ENCODE peak calls at places on chromosomes 7 and 10, in six cellular contexts. One of them, this sample, is unnamed.

GRCh38 chr10:124717358-124717757 is 26.8 kb downstream of the FAM53B start:
- DNase-seq in heart left ventricle: no peak
- DNase-seq in esophagus muscularis mucosa: no peak
- DNase-seq in breast epithelium: no peak
- DNase-seq in ovary: no peak
- DNase-seq in spleen: peak; percentile 71
- DNase-seq in this sample: no peak

GRCh38 chr7:151351967-151352366 is 10.4 kb downstream of the NUB1 start:
- DNase-seq in heart left ventricle: no peak
- DNase-seq in esophagus muscularis mucosa: no peak
- DNase-seq in breast epithelium: no peak
- DNase-seq in ovary: no peak
- DNase-seq in spleen: no peak
- DNase-seq in this sample: no peak

GRCh38 chr7:140121321-140121720 is 55.5 kb downstream of the KDM7A start:
- DNase-seq in heart left ventricle: no peak
- DNase-seq in esophagus muscularis mucosa: no peak
- DNase-seq in breast epithelium: no peak
- DNase-seq in ovary: no peak
- DNase-seq in spleen: no peak
- DNase-seq in this sample: peak; percentile 44

GRCh38 chr7:93364806-93365205 is 132.6 kb downstream of the VPS50 start:
- DNase-seq in heart left ventricle: no peak
- DNase-seq in esophagus muscularis mucosa: no peak
- DNase-seq in breast epithelium: no peak
- DNase-seq in ovary: no peak
- DNase-seq in spleen: no peak
- DNase-seq in this sample: no peak

GRCh38 chr10:128274938-128275337 is 148.7 kb upstream of the MKI67 start:
- DNase-seq in heart left ventricle: no peak
- DNase-seq in esophagus muscularis mucosa: no peak
- DNase-seq in breast epithelium: no peak
- DNase-seq in ovary: no peak
- DNase-seq in spleen: no peak
- DNase-seq in this sample: peak; percentile 27

GRCh38 chr7:128867241-128867640 is 4.6 kb downstream of the ATP6V1F start:
- DNase-seq in heart left ventricle: no peak
- DNase-seq in esophagus muscularis mucosa: no peak
- DNase-seq in breast epithelium: no peak
- DNase-seq in ovary: no peak
- DNase-seq in spleen: no peak
- DNase-seq in this sample: no peak

GRCh38 chr7:94396044-94396443 is 1.3 kb downstream of the COL1A2 start:
- DNase-seq in heart left ventricle: no peak
- DNase-seq in esophagus muscularis mucosa: no peak
- DNase-seq in breast epithelium: no peak
- DNase-seq in ovary: no peak
- DNase-seq in spleen: no peak
- DNase-seq in this sample: no peak

GRCh38 chr7:371779-372545 is 82.0 kb downstream of the FOXL3 start:
- DNase-seq in heart left ventricle: peak; percentile 59
- DNase-seq in esophagus muscularis mucosa: no peak
- DNase-seq in breast epithelium: peak; percentile 14
- DNase-seq in ovary: peak; percentile 10
- DNase-seq in spleen: peak; percentile 70
- DNase-seq in this sample: no peak

GRCh38 chr7:102140952-102141370 is 145.7 kb upstream of the SH2B2 start:
- DNase-seq in heart left ventricle: no peak
- DNase-seq in esophagus muscularis mucosa: no peak
- DNase-seq in breast epithelium: no peak
- DNase-seq in ovary: no peak
- DNase-seq in spleen: peak; percentile 78
- DNase-seq in this sample: no peak

GRCh38 chr10:114754445-114755320 is 66.9 kb upstream of the FHIP2A start:
- DNase-seq in heart left ventricle: no peak
- DNase-seq in esophagus muscularis mucosa: no peak
- DNase-seq in breast epithelium: no peak
- DNase-seq in ovary: no peak
- DNase-seq in spleen: no peak
- DNase-seq in this sample: no peak

GRCh38 chr10:117458571-117458970 is 83.3 kb upstream of the PDZD8 start:
- DNase-seq in heart left ventricle: no peak
- DNase-seq in esophagus muscularis mucosa: no peak
- DNase-seq in breast epithelium: no peak
- DNase-seq in ovary: no peak
- DNase-seq in spleen: peak; percentile 1
- DNase-seq in this sample: no peak

GRCh38 chr7:30348083-30348560 is 63.7 kb downstream of the ZNRF2 start:
- DNase-seq in heart left ventricle: no peak
- DNase-seq in esophagus muscularis mucosa: no peak
- DNase-seq in breast epithelium: no peak
- DNase-seq in ovary: no peak
- DNase-seq in spleen: no peak
- DNase-seq in this sample: no peak

DNA sequence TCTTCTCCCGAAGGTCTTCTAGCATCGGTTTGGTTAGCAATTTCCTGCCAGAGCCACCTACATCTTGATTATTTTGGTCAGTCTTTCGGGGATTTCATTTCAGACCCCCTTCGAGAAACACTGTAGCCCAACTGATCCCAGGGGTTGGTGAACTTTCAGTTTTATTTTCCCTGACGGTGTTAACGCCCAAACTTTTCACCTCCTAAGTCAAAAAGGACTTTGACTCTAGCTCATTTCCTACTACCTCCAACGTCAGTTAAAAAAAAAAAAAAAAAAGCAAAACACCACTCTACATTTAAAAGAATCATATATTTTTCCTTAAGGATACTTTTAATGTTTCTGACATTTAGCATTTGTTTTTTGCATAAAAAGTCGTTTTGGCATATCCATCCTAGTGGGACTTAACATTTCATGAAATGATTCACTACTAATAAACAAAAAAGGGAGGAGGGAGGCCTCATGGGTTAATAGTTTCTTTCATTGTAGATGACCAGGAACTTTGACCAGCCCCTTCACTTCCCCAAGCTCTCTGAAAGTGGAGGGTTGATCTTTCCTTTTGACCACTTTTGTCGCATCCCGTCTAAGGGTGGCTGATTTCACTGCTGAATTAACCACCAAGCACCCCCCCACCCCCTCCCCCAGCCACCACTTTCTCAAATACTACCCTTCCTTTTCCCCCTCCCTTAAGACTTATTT is 771 bp upstream of the TCF7L2 start:
- DNase-seq in heart left ventricle: no peak
- DNase-seq in esophagus muscularis mucosa: no peak
- DNase-seq in breast epithelium: no peak
- DNase-seq in ovary: no peak
- DNase-seq in spleen: no peak
- DNase-seq in this sample: no peak
- TF ChIP-seq POLR2A in heart left ventricle: no peak
- TF ChIP-seq POLR2A in esophagus muscularis mucosa: no peak
- TF ChIP-seq POLR2A in breast epithelium: no peak
- TF ChIP-seq POLR2A in ovary: no peak
- TF ChIP-seq POLR2A in spleen: no peak
- TF ChIP-seq POLR2A in this sample: no peak

GRCh38 chr7:28996836-28997235 is 38.7 kb upstream of the TRIL start:
- DNase-seq in heart left ventricle: no peak
- DNase-seq in esophagus muscularis mucosa: peak; percentile 70
- DNase-seq in breast epithelium: no peak
- DNase-seq in ovary: no peak
- DNase-seq in spleen: no peak
- DNase-seq in this sample: no peak

GRCh38 chr7:28988818-28989595 is 30.9 kb upstream of the TRIL start:
- DNase-seq in heart left ventricle: no peak
- DNase-seq in esophagus muscularis mucosa: peak; percentile 92
- DNase-seq in breast epithelium: peak; percentile 71
- DNase-seq in ovary: no peak
- DNase-seq in spleen: no peak
- DNase-seq in this sample: no peak

GRCh38 chr7:28990200-28990960 is 32.2 kb upstream of the TRIL start:
- DNase-seq in heart left ventricle: peak; percentile 85
- DNase-seq in esophagus muscularis mucosa: peak; percentile 80
- DNase-seq in breast epithelium: no peak
- DNase-seq in ovary: no peak
- DNase-seq in spleen: no peak
- DNase-seq in this sample: no peak

GRCh38 chr7:28989596-28989980 is 31.5 kb upstream of the TRIL start:
- DNase-seq in heart left ventricle: no peak
- DNase-seq in esophagus muscularis mucosa: peak; percentile 45
- DNase-seq in breast epithelium: no peak
- DNase-seq in ovary: no peak
- DNase-seq in spleen: no peak
- DNase-seq in this sample: no peak

DNA sequence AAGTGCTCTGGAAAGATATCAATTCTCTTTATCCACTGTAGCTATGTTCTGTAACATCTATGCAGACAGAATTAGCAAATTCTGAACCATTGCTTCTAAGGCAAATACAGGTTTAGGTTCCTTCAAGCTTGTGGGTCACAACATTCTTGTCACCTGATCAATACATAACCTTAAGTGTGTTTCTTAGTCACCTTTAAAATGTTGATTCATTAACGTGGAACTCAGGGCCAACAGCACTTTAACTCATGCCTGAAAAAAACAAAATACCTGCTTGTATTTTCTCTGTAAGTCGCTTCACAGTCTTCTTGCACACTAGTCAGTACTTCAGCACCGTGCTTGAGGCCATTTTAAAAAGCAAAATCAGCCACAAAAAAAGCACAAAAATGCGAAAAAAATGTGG is 35.2 kb upstream of the TRIL start:
- DNase-seq in heart left ventricle: no peak
- DNase-seq in esophagus muscularis mucosa: no peak
- DNase-seq in breast epithelium: no peak
- DNase-seq in ovary: no peak
- DNase-seq in spleen: no peak
- DNase-seq in this sample: no peak
- H3K4me3 ChIP-seq in heart left ventricle: no peak overlapping the region
- H3K4me3 ChIP-seq in esophagus muscularis mucosa: no peak overlapping the region
- H3K4me3 ChIP-seq in breast epithelium: no peak overlapping the region
- H3K4me3 ChIP-seq in ovary: no peak overlapping the region
- H3K4me3 ChIP-seq in spleen: no peak overlapping the region
- H3K4me3 ChIP-seq in this sample: no peak overlapping the region

DNA sequence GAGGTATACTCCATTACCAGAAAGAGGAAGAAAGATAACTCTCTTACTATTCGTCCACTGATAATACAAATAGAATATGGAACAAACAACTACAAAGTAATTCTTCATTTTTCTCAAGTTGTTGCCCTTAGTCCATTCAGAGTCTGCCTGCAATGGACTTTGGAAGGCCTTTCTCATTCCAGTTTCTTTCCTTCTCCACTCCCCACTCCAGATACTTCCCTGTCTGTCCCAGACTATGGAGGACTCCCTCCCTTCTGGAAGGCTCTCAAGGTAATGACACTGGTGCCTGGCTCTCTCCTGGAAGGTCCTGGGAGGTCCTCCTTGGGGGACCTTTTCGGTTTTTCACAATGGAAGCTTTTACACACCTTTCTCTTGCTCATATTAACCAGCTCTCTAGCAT is 167.8 kb downstream of the SDHAF3 start:
- DNase-seq in heart left ventricle: no peak
- DNase-seq in esophagus muscularis mucosa: no peak
- DNase-seq in breast epithelium: no peak
- DNase-seq in ovary: no peak
- DNase-seq in spleen: no peak
- DNase-seq in this sample: no peak
- H3K36me3 ChIP-seq in heart left ventricle: no peaks in the 10 kb centered on the region
- H3K36me3 ChIP-seq in esophagus muscularis mucosa: no peaks in the 10 kb centered on the region
- H3K36me3 ChIP-seq in breast epithelium: peaks cover 3% of the 10 kb centered on the region
- H3K36me3 ChIP-seq in ovary: no peaks in the 10 kb centered on the region
- H3K36me3 ChIP-seq in spleen: no peaks in the 10 kb centered on the region
- H3K36me3 ChIP-seq in this sample: no peaks in the 10 kb centered on the region

GRCh38 chr7:70307544-70308106 is 709.4 kb downstream of the AUTS2 start:
- DNase-seq in heart left ventricle: no peak
- DNase-seq in esophagus muscularis mucosa: no peak
- DNase-seq in breast epithelium: no peak
- DNase-seq in ovary: no peak
- DNase-seq in spleen: no peak
- DNase-seq in this sample: no peak
- TF ChIP-seq POLR2A in heart left ventricle: no peak
- TF ChIP-seq POLR2A in esophagus muscularis mucosa: no peak
- TF ChIP-seq POLR2A in breast epithelium: no peak
- TF ChIP-seq POLR2A in ovary: no peak
- TF ChIP-seq POLR2A in spleen: no peak
- TF ChIP-seq POLR2A in this sample: no peak

GRCh38 chr10:119666709-119667004 is 15.5 kb downstream of the BAG3 start:
- DNase-seq in heart left ventricle: no peak
- DNase-seq in esophagus muscularis mucosa: no peak
- DNase-seq in breast epithelium: no peak
- DNase-seq in ovary: no peak
- DNase-seq in spleen: no peak
- DNase-seq in this sample: no peak

GRCh38 chr10:119669331-119669730 is 18.2 kb downstream of the BAG3 start:
- DNase-seq in heart left ventricle: no peak
- DNase-seq in esophagus muscularis mucosa: no peak
- DNase-seq in breast epithelium: no peak
- DNase-seq in ovary: no peak
- DNase-seq in spleen: no peak
- DNase-seq in this sample: no peak

GRCh38 chr10:119665901-119666708 is 14.9 kb downstream of the BAG3 start:
- DNase-seq in heart left ventricle: no peak
- DNase-seq in esophagus muscularis mucosa: no peak
- DNase-seq in breast epithelium: no peak
- DNase-seq in ovary: no peak
- DNase-seq in spleen: no peak
- DNase-seq in this sample: no peak

GRCh38 chr10:119668461-119668860 is 17.3 kb downstream of the BAG3 start:
- DNase-seq in heart left ventricle: no peak
- DNase-seq in esophagus muscularis mucosa: no peak
- DNase-seq in breast epithelium: no peak
- DNase-seq in ovary: no peak
- DNase-seq in spleen: no peak
- DNase-seq in this sample: no peak

DNA sequence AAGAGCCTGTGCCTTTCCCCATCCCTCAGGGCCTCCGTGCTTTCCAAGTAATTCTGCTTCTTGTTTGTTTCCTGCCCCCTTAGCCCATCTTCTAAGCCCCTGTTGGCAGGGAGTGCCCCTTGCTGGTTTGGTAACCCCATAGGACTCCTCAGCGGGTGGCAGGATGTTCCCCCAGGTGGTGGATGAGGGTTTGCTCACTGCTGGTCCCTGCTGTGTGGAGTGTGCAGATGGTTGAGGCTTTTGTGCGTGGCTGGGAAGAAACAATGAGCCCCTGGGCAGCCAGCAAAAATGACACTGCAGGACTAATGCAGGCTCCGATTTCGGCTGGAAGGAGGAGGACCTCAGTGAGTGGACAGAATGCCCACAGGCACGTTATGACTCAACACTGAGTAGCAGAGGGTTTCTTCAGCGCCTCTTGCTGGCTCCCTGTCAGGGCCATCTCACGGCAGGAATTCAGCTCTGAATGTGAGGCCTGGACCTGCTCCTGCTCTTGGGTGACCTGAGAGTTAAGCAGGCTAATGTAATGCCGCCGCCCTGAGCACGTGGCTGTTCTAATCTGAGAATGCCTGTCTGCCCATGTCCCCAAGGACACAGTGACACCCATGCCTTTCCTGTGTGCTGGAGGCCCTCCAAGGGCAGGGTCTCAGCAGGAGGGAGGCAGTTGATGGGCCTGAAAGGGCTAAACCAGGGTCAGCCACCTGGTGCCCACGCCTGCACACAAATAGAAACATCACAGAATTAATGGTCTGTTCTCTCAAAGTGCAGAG is 16.6 kb downstream of the BAG3 start:
- DNase-seq in heart left ventricle: peak; percentile 78
- DNase-seq in esophagus muscularis mucosa: no peak
- DNase-seq in breast epithelium: peak; percentile 82
- DNase-seq in ovary: peak; percentile 43
- DNase-seq in spleen: no peak
- DNase-seq in this sample: peak; percentile 86
- H3K4me3 ChIP-seq in heart left ventricle: no peak overlapping the region
- H3K4me3 ChIP-seq in esophagus muscularis mucosa: no peak overlapping the region
- H3K4me3 ChIP-seq in breast epithelium: no peak overlapping the region
- H3K4me3 ChIP-seq in ovary: no peak overlapping the region
- H3K4me3 ChIP-seq in spleen: no peak overlapping the region
- H3K4me3 ChIP-seq in this sample: no peak overlapping the region